ENCODE peak calls at places on chromosome 3, in seven cellular contexts. F is GM23338, P is HCT116, W is H1, H is HepG2, L is GM12878, N is K562. M is an unnamed sample.
A peak's percentile ranks its signal among the peaks of the same experiment; 100 is the strongest.

GRCh38 chr3:12750658-12751071 is 8.4 kb downstream of the TMEM40 start:
- DNase-seq in H (no peak), W (no peak), F (no peak), P (no peak), L (peak; percentile 48), N (no peak), M (peak; percentile 26)

GRCh38 chr3:136835817-136836510 is 17.0 kb downstream of the SLC35G2 start:
- DNase-seq in N (no peak), P (no peak), H (no peak), F (no peak), W (no peak), L (no peak), M (no peak)

GRCh38 chr3:104133630-104134029 is 1233.1 kb upstream of the ALCAM start:
- DNase-seq in H (no peak), L (no peak), N (no peak), F (peak; percentile 82), W (no peak), P (no peak), M (no peak)

GRCh38 chr3:13187593-13187992 is 114.4 kb upstream of the IQSEC1 start:
- DNase-seq in P (no peak), N (no peak), H (no peak), W (no peak), F (no peak), L (no peak), M (no peak)

GRCh38 chr3:122493296-122493695 is 21.4 kb downstream of the KPNA1 start:
- DNase-seq in L (no peak), N (no peak), H (no peak), W (no peak), F (no peak), P (no peak), M (no peak)

GRCh38 chr3:181725830-181726229 is 14.1 kb downstream of the SOX2 start:
- DNase-seq in N (no peak), H (no peak), W (no peak), P (no peak), F (no peak), L (no peak), M (no peak)

GRCh38 chr3:19216669-19217337 is 68.5 kb downstream of the KCNH8 start:
- DNase-seq in P (no peak), N (no peak), L (no peak), H (no peak), W (no peak), F (no peak), M (no peak)

GRCh38 chr3:125437631-125438435 is 62.7 kb upstream of the ZNF148 start:
- DNase-seq in F (peak; percentile 71), H (peak; percentile 32), N (peak; percentile 53), P (peak; percentile 29), W (peak; percentile 9), L (no peak), M (peak; percentile 54)

GRCh38 chr3:108345492-108346205 is 49.3 kb downstream of the HHLA2 start:
- DNase-seq in N (no peak), F (peak; percentile 6), P (no peak), W (no peak), L (no peak), H (no peak), M (no peak)

GRCh38 chr3:43866529-43867353 is 176.0 kb downstream of the ABHD5 start:
- DNase-seq in W (no peak), P (no peak), F (no peak), N (no peak), H (no peak), L (no peak), M (no peak)

GRCh38 chr3:138941259-138941885 is 5.6 kb downstream of the FOXL2 start:
- DNase-seq in N (peak; percentile 60), F (peak; percentile 86), L (no peak), P (peak; percentile 32), H (peak; percentile 44), W (no peak), M (no peak)

GRCh38 chr3:71891483-71891882 is 106.5 kb upstream of the PROK2 start:
- DNase-seq in P (no peak), N (no peak), W (no peak), H (no peak), L (no peak), F (no peak), M (no peak)

GRCh38 chr3:176699307-176699706 is 498.0 kb downstream of the TBL1XR1 start:
- DNase-seq in H (no peak), N (no peak), P (no peak), F (no peak), L (no peak), W (no peak), M (no peak)

GRCh38 chr3:159091936-159092335 is 290.1 kb downstream of the MFSD1 start:
- DNase-seq in P (no peak), F (no peak), W (no peak), N (no peak), H (no peak), L (no peak), M (no peak)

GRCh38 chr3:35291837-35292236 is 347.5 kb upstream of the ARPP21 start:
- DNase-seq in W (no peak), F (peak; percentile 15), H (no peak), P (no peak), N (no peak), L (no peak), M (no peak)

GRCh38 chr3:124654470-124654845 is 75.8 kb upstream of the UMPS start:
- DNase-seq in L (no peak), F (no peak), W (no peak), N (no peak), H (peak; percentile 81), P (no peak), M (no peak)

GRCh38 chr3:160927620-160928019 is 171.6 kb downstream of the PPM1L start:
- DNase-seq in W (no peak), N (no peak), F (no peak), P (no peak), H (no peak), L (no peak), M (no peak)

GRCh38 chr3:174480767-174481166 is 378.4 kb upstream of the NAALADL2 start:
- DNase-seq in F (no peak), L (no peak), N (no peak), H (no peak), W (no peak), P (no peak), M (no peak)

GRCh38 chr3:174483254-174483653 is 375.9 kb upstream of the NAALADL2 start:
- DNase-seq in P (no peak), H (no peak), F (no peak), L (no peak), W (no peak), N (no peak), M (no peak)

DNA sequence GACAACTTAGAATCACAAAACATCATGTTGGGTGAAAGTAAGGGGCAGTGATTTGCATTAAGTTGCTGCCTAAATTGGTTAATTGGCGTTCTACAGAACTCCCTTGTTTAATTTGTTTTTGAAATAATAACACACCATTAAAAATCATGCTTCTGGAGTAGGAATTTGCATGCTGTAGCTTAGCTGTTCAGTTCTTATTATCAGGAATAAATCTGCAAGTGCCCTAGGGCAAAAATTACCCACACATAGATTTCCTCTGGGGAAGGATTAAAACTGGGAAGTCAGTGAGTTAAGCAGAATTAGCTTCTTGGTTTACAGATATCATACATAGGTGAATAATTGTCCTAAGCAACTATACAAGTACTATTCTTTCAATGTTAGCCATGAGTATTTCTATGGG is 381.6 kb upstream of the NAALADL2 start:
- DNase-seq in H (no peak), L (no peak), F (no peak), P (no peak), W (no peak), N (no peak), M (no peak)
- TF ChIP-seq POLR2AphosphoS5 in H (no peak), L (no peak), F (no peak), P (no peak), W (no peak), N (no peak), M (no peak)

DNA sequence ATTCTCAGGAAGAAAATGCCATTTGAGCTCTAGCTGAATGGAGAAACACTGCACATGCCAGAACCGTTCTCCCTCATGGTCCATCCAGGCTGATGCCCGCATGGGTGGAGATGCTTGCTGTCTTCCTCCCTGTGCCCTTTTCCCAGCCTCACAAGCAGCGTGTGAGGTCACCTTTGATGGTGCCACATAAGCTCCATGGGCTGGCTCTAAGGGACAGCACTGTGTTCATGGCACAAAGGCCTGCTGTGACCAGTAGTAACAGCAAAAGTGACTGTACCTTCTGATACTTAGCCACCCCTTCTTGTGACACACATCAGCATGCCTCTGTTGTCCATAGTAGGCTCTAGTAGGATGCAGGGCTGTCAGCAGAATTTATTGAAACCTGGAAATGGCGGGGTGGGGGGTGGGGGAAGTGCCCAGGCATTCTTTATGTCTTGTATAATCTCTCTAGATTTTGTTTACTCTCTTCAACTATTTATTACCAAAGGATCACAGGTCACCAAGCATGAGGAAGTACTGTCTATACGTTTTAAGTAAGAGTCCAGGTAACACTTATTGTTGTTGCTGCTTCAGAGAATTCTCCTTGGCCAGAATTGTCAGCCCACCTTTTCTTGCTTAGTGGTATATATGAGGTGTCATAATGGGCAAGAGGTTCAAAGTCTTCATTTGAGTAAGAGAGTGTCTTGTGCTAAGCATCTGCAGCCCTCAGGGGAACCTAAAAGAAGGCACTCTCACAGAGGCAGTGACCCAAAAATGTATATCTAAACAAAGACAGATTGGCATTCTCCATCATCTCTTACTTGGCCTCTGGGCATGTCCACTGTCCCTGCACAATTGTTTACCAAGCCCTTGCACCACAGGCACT is 56.5 kb downstream of the RAB7A start:
- DNase-seq in L (no peak), F (no peak), H (no peak), W (no peak), P (no peak), N (no peak), M (no peak)
- H4K20me1 ChIP-seq in L (peaks cover 9% of the 10 kb centered on the region), F (peaks cover 84% of the 10 kb centered on the region), H (peaks cover 64% of the 10 kb centered on the region), W (peaks cover 19% of the 10 kb centered on the region), P (peaks cover 7% of the 10 kb centered on the region), N (peaks cover 21% of the 10 kb centered on the region), M (peaks cover 16% of the 10 kb centered on the region)

GRCh38 chr3:170418422-170419300 is at the start of gene CLDN11:
- DNase-seq in L (no peak), P (no peak), N (peak; percentile 49), H (no peak), W (no peak), F (peak; percentile 83), M (peak; percentile 22)
- TF ChIP-seq POLR2AphosphoS5 in L (no peak), P (no peak), N (no peak), H (no peak), W (no peak), F (no peak), M (peak; percentile 91)

GRCh38 chr3:96491868-96492267 is 322.5 kb upstream of the EPHA6 start:
- DNase-seq in F (no peak), P (no peak), H (no peak), W (no peak), L (no peak), N (no peak), M (no peak)

GRCh38 chr3:96491023-96491422 is 323.4 kb upstream of the EPHA6 start:
- DNase-seq in L (no peak), N (no peak), H (no peak), P (no peak), W (no peak), F (no peak), M (no peak)

GRCh38 chr3:96483781-96484180 is 330.6 kb upstream of the EPHA6 start:
- DNase-seq in W (no peak), P (no peak), F (no peak), L (no peak), H (no peak), N (no peak), M (no peak)

DNA sequence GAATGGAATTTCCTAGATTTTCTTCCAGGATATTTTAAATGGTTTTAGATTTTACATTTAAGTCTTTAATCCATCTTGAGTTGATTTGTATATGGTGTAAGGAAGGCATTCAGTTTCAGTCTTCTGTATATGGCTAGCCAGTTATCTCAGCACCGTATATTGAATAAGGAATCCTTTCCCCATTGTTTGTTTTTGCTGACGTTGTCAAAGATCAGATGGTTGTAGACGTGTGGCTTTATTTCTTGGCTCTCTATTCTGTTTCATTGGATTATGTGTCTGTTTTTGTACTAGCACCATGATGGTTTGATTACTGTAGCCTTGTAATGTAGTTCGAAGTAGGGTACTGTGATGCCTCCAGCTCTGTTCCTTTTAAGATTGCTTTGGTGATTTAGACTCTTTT is 325.7 kb upstream of the EPHA6 start:
- DNase-seq in N (no peak), W (no peak), F (no peak), L (no peak), P (no peak), H (no peak), M (no peak)
- H4K20me1 ChIP-seq in N (no peaks in the 10 kb centered on the region), W (no peaks in the 10 kb centered on the region), F (no peaks in the 10 kb centered on the region), L (no peaks in the 10 kb centered on the region), P (no peaks in the 10 kb centered on the region), H (no peaks in the 10 kb centered on the region), M (no peaks in the 10 kb centered on the region)